ENCODE peak calls at places on chromosome 10, in five cellular contexts. U is fibroblast of the conjunctiva; N is tibial artery; Q is stimulated activated CD8-positive, alpha-beta memory T cell treated with anti-CD3 and anti-CD28 coated beads, Interleukin-12 subunit alpha, Interleukin-12 subunit beta, amount 100 ng/mL, for 1 hour; K is left ventricle myocardium inferior. H is an unnamed sample.

GRCh38 chr10:79444243-79445119 is 943 bp downstream of the ZCCHC24 start:
- DNase-seq in N (peak), K (peak), Q (peak), U (no peak), H (peak)

GRCh38 chr10:59373071-59373470 is 10.7 kb upstream of the FAM13C start:
- DNase-seq in N (no peak), Q (no peak), U (no peak), K (no peak), H (no peak)

GRCh38 chr10:127163632-127164031 is 32.8 kb downstream of the INSYN2A start:
- DNase-seq in N (no peak), U (no peak), K (no peak), Q (no peak), H (peak)

GRCh38 chr10:93566435-93567276 is at the start of gene FFAR4:
- DNase-seq in K (peak), N (peak), Q (no peak), U (no peak), H (no peak)

GRCh38 chr10:110860576-110861241 is 11.0 kb upstream of the PDCD4 start:
- DNase-seq in Q (no peak), N (no peak), U (no peak), K (no peak), H (no peak)

GRCh38 chr10:97335188-97335619 is 675 bp upstream of the FRAT2 start:
- DNase-seq in U (no peak), K (no peak), N (no peak), Q (no peak), H (no peak)

GRCh38 chr10:124223001-124223710 is 129.8 kb upstream of the CHST15 start:
- DNase-seq in U (no peak), Q (no peak), N (no peak), K (no peak), H (no peak)

GRCh38 chr10:46542567-46543323 is 13.7 kb downstream of the GPRIN2 start:
- DNase-seq in K (peak), Q (no peak), N (no peak), U (no peak), H (no peak)

GRCh38 chr10:111084346-111085255 is 7.8 kb downstream of the ADRA2A start:
- DNase-seq in K (no peak), N (no peak), U (no peak), Q (no peak), H (peak)

GRCh38 chr10:75033399-75034130 is 77.9 kb upstream of the SAMD8 start:
- DNase-seq in U (no peak), N (no peak), K (peak), Q (no peak), H (no peak)

GRCh38 chr10:71068811-71069411 is 143.5 kb upstream of the UNC5B start:
- DNase-seq in N (peak), Q (no peak), U (no peak), K (peak), H (peak)

GRCh38 chr10:60148266-60148840 is 241.3 kb downstream of the ANK3 start:
- DNase-seq in K (no peak), U (peak), N (no peak), Q (no peak), H (peak)

GRCh38 chr10:58513189-58514101 is 773 bp downstream of the BICC1 start:
- DNase-seq in Q (no peak), U (peak), K (peak), N (peak), H (peak)

GRCh38 chr10:123945506-123945905 is 53.9 kb upstream of the CPXM2 start:
- DNase-seq in U (peak), Q (no peak), N (no peak), K (no peak), H (peak)

GRCh38 chr10:33524966-33525365 is 190.5 kb upstream of the NRP1 start:
- DNase-seq in Q (no peak), N (no peak), K (no peak), U (no peak), H (peak)

GRCh38 chr10:47453435-47454293 is 30.3 kb downstream of the ANXA8 start:
- DNase-seq in N (no peak), U (no peak), Q (no peak), K (no peak), H (no peak)

GRCh38 chr10:88915781-88916180 is 35.7 kb downstream of the STAMBPL1 start:
- DNase-seq in Q (no peak), U (no peak), N (no peak), K (no peak), H (no peak)